ENCODE peak calls at places on chromosomes 6 and 20, in nine cellular contexts. P is CD4-positive, alpha-beta T cell; V is fibroblast of mammary gland; E is psoas muscle; U is brain microvascular endothelial cell; A is HCT116; W is WTC11; S is ovary; K is colonic mucosa. Q is an unnamed sample.

GRCh38 chr6:155461636-155462035 is 6.0 kb upstream of the NOX3 start:
- DNase-seq in U (no peak), V (peak), A (no peak), S (peak), P (no peak), K (no peak), E (no peak), W (peak), Q (no peak)

GRCh38 chr20:38139156-38139912 is 25.7 kb downstream of the TGM2 start:
- DNase-seq in K (no peak), E (peak), S (peak), A (no peak), W (no peak), U (no peak), P (no peak), V (no peak), Q (no peak)

GRCh38 chr20:46128310-46129151 is 10.4 kb downstream of the CD40 start:
- DNase-seq in A (no peak), S (no peak), K (no peak), W (peak), E (peak), V (no peak), U (no peak), P (no peak), Q (peak)

GRCh38 chr20:39874049-39874893 is 814.8 kb downstream of the MAFB start:
- DNase-seq in K (peak), W (peak), V (peak), P (no peak), U (peak), A (peak), S (peak), E (peak), Q (no peak)

GRCh38 chr20:36084897-36085617 is 69.5 kb upstream of the EPB41L1 start:
- DNase-seq in V (peak), A (no peak), S (no peak), K (no peak), P (no peak), E (no peak), W (no peak), U (peak), Q (no peak)

GRCh38 chr6:70763754-70764153 is 96.1 kb downstream of the SMAP1 start:
- DNase-seq in P (no peak), W (no peak), K (no peak), E (no peak), V (peak), U (peak), A (no peak), S (no peak), Q (no peak)

GRCh38 chr6:160170018-160170680 is 48.5 kb downstream of the SLC22A1 start:
- DNase-seq in S (no peak), E (no peak), P (no peak), V (no peak), W (no peak), K (no peak), A (no peak), U (no peak), Q (no peak)

GRCh38 chr20:48759631-48760245 is 68.1 kb downstream of the PREX1 start:
- DNase-seq in A (no peak), E (no peak), V (no peak), K (no peak), S (no peak), W (no peak), U (no peak), P (no peak), Q (no peak)

GRCh38 chr6:125030969-125031368 is 68.7 kb downstream of the RNF217 start:
- DNase-seq in U (no peak), K (no peak), S (no peak), W (no peak), P (no peak), A (no peak), E (no peak), V (no peak), Q (no peak)

GRCh38 chr6:84764332-84765049 is at the start of gene TBX18:
- DNase-seq in A (peak), U (peak), V (peak), S (peak), P (no peak), K (peak), W (peak), E (peak), Q (peak)

GRCh38 chr6:5208039-5208438 is 52.7 kb downstream of the LYRM4 start:
- DNase-seq in E (no peak), K (no peak), A (no peak), V (peak), S (no peak), W (no peak), U (no peak), P (no peak), Q (no peak)

GRCh38 chr6:57247603-57248002 is 25.5 kb upstream of the RAB23 start:
- DNase-seq in A (no peak), E (no peak), S (no peak), V (peak), U (no peak), W (no peak), P (no peak), K (no peak), Q (no peak)

GRCh38 chr20:51350941-51351631 is 191.4 kb downstream of the NFATC2 start:
- DNase-seq in E (no peak), P (no peak), V (peak), A (no peak), U (peak), W (no peak), S (no peak), K (no peak), Q (no peak)

GRCh38 chr6:138161434-138162103 is at the start of gene ARFGEF3:
- DNase-seq in V (peak), U (no peak), E (peak), A (no peak), K (peak), P (peak), S (peak), W (peak), Q (peak)

GRCh38 chr20:57398231-57398821 is 7.1 kb downstream of the RBM38 start:
- DNase-seq in K (peak), A (no peak), S (peak), V (no peak), E (peak), U (no peak), W (no peak), P (peak), Q (no peak)

GRCh38 chr6:8392569-8392968 is 42.8 kb downstream of the SLC35B3 start:
- DNase-seq in E (no peak), S (no peak), W (no peak), A (no peak), K (peak), P (no peak), V (no peak), U (no peak), Q (no peak)

GRCh38 chr6:30483677-30484279 is 5.5 kb upstream of the HLA-E start:
- DNase-seq in K (peak), A (peak), U (peak), E (no peak), P (no peak), W (no peak), S (no peak), V (peak), Q (no peak)

GRCh38 chr6:70846207-70846835 is 110.5 kb downstream of the B3GAT2 start:
- DNase-seq in U (no peak), E (no peak), W (no peak), K (no peak), S (no peak), A (no peak), V (no peak), P (no peak), Q (no peak)

GRCh38 chr6:80003841-80004198 is 629 bp upstream of the TTK start:
- DNase-seq in E (peak), V (no peak), K (peak), A (no peak), P (peak), U (no peak), W (peak), S (no peak), Q (no peak)

DNA sequence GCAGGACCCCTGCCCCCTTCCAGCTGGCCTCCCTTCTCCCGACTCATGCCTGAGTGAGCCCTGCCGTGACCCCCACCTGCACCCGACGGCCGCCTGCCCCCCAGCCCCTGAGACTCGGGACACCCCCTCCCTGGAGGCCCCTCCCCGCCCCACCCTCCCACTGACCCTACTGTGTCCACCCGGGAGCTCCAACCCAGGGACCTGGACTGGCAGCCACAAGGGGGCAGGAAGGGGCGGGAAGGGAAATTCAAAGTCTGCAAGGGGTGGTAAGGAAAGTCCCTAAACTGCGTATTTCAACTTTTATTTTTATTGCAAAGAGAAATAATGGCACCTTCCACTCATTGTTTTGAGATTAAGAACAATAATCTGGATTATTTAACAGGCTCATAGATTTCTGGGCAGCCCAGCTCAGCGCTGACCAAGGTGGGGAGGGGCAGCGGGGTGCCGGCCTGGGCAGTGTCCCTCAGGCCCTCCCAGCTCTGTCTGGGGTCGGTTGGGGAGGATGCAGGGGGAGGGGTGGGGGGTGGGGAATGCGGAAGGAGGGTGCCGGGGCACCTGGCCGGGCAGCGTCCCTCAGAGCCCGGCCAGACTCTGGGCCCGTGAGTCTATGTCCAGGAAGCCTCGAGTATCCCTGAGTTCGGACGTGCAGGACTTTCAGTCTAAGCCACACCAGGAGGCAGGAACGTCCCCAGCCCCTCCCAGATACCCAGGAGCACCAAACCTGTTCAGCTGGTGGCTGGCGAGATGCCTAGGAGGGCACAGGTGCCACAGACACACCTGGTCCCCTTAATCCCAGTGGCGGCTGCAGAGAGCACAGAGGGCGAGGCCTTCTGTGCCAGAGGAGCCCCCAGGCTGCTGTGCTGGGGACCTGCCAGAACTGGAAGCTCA is 1.3 kb upstream of the PTK6 start:
- DNase-seq in W (peak), S (no peak), U (no peak), E (no peak), K (peak), V (peak), P (peak), A (no peak), Q (no peak)
- TF ChIP-seq CTCF in W (peak), S (no peak), U (no peak), E (no peak), K (no peak), V (peak), P (peak), A (no peak), Q (no peak)

GRCh38 chr20:3313681-3314080 is 74.7 kb upstream of the SLC4A11 start:
- DNase-seq in W (no peak), S (no peak), A (no peak), V (no peak), K (no peak), E (no peak), U (no peak), P (no peak), Q (no peak)
- TF ChIP-seq CTCF in W (no peak), S (no peak), A (no peak), V (no peak), K (no peak), E (no peak), U (no peak), P (no peak), Q (no peak)

GRCh38 chr20:63294536-63294900 is 1.5 kb downstream of the COL20A1 start:
- DNase-seq in E (no peak), W (no peak), U (no peak), S (no peak), A (no peak), K (no peak), V (no peak), P (no peak), Q (no peak)

GRCh38 chr20:63295018-63295417 is 2.0 kb downstream of the COL20A1 start:
- DNase-seq in E (no peak), W (no peak), V (no peak), S (no peak), A (no peak), P (no peak), K (no peak), U (no peak), Q (no peak)

GRCh38 chr20:63295846-63296245 is 2.9 kb downstream of the COL20A1 start:
- DNase-seq in W (peak), P (no peak), V (no peak), S (no peak), K (no peak), E (no peak), A (no peak), U (no peak), Q (no peak)

GRCh38 chr20:63296411-63297299 is 3.7 kb downstream of the COL20A1 start:
- DNase-seq in E (no peak), K (no peak), W (no peak), U (no peak), V (no peak), P (no peak), A (no peak), S (no peak), Q (no peak)

GRCh38 chr20:63295422-63295821 is 2.4 kb downstream of the COL20A1 start:
- DNase-seq in E (no peak), U (no peak), S (no peak), P (no peak), A (no peak), K (no peak), V (no peak), W (no peak), Q (no peak)
- TF ChIP-seq CTCF in E (no peak), U (peak), S (no peak), P (no peak), A (peak), K (no peak), V (no peak), W (no peak), Q (no peak)

GRCh38 chr6:97440590-97441176 is 157.7 kb upstream of the MMS22L start:
- DNase-seq in E (no peak), W (peak), A (peak), V (peak), P (no peak), U (peak), S (no peak), K (no peak), Q (no peak)

GRCh38 chr6:97438011-97438671 is 155.1 kb upstream of the MMS22L start:
- DNase-seq in A (no peak), W (no peak), U (no peak), P (no peak), V (no peak), E (no peak), S (no peak), K (no peak), Q (no peak)

GRCh38 chr6:97437087-97437486 is 154.1 kb upstream of the MMS22L start:
- DNase-seq in V (peak), P (no peak), A (peak), K (no peak), U (no peak), S (no peak), W (no peak), E (no peak), Q (no peak)
- TF ChIP-seq CTCF in V (peak), P (peak), A (peak), K (peak), U (peak), S (no peak), W (peak), E (peak), Q (peak)

Q was measured in D721Med.